ENCODE peak calls at places on chromosomes 5 and 9, in nine cellular contexts. Z is progenitor cell of endocrine pancreas; T is iris pigment epithelial cell; Q is T-helper 1 cell; X is PC-3; Y is Calu3; I is activated CD4-positive, alpha-beta T cell treated with anti-CD3 and anti-CD28 coated beads, Interleukin-2, amount 10 ng/mL, durations not matched to agents 7 days and 5 days; F is NCI-H1417; C is stimulated activated CD8-positive, alpha-beta memory T cell treated with anti-CD3 and anti-CD28 coated beads, Interleukin-15, amount 100 ng/mL, for 4 hours. J is an unnamed sample.

GRCh38 chr5:108271127-108271526 is 110.8 kb downstream of the FBXL17 start:
- DNase-seq in C (no peak), X (no peak), T (no peak), Y (no peak), F (no peak), Z (no peak), I (no peak), Q (no peak), J (no peak)

GRCh38 chr5:115875447-115875846 is 33.7 kb downstream of the AP3S1 start:
- DNase-seq in C (no peak), F (no peak), I (no peak), Q (no peak), Z (no peak), Y (no peak), T (no peak), X (peak), J (no peak)

GRCh38 chr5:117892360-117892759 is 1096.0 kb downstream of the DTWD2 start:
- DNase-seq in T (no peak), X (no peak), Q (no peak), F (no peak), Z (no peak), Y (no peak), C (no peak), I (no peak), J (no peak)

GRCh38 chr5:33595303-33595702 is 154.5 kb downstream of the TARS1 start:
- DNase-seq in F (no peak), C (no peak), Y (no peak), X (no peak), Z (no peak), Q (no peak), I (no peak), T (no peak), J (no peak)

GRCh38 chr9:60546406-60546805 is 367.8 kb upstream of the SPATA31A5 start:
- DNase-seq in Z (no peak), I (no peak), Q (no peak), X (no peak), C (no peak), F (no peak), T (no peak), Y (no peak), J (no peak)

GRCh38 chr9:91320299-91320698 is 41.4 kb downstream of the AUH start:
- DNase-seq in Z (no peak), F (no peak), Q (no peak), T (no peak), X (no peak), C (no peak), Y (no peak), I (no peak), J (no peak)

GRCh38 chr5:135697959-135698345 is 119.2 kb upstream of the CXCL14 start:
- DNase-seq in X (no peak), Q (no peak), Y (no peak), C (no peak), T (no peak), Z (no peak), I (no peak), F (no peak), J (no peak)

GRCh38 chr5:60489856-60490255 is 210.1 kb downstream of the DEPDC1B start:
- DNase-seq in T (no peak), Q (no peak), F (no peak), X (no peak), Z (no peak), Y (no peak), C (no peak), I (no peak), J (no peak)